ENCODE peak calls at places on chromosome 22, in five cellular contexts. Z, H, F, V and N are unnamed samples.

GRCh38 chr22:30314918-30315317 is 11.8 kb downstream of the TBC1D10A start:
- DNase-seq in Z (no peak), H (no peak), F (no peak), V (no peak), N (no peak)

GRCh38 chr22:27692243-27692642 is 109.3 kb downstream of the MN1 start:
- DNase-seq in Z (no peak), H (no peak), F (no peak), V (no peak), N (no peak)

GRCh38 chr22:20664594-20664959 is 109.3 kb upstream of the SERPIND1 start:
- DNase-seq in Z (no peak), H (no peak), F (no peak), V (no peak), N (no peak)

GRCh38 chr22:23313791-23314567 is 133.7 kb downstream of the BCR start:
- DNase-seq in Z (no peak), H (peak; percentile 40), F (no peak), V (no peak), N (no peak)

GRCh38 chr22:50118557-50119168 is 28.9 kb downstream of the MOV10L1 start:
- DNase-seq in Z (no peak), H (no peak), F (no peak), V (no peak), N (no peak)

GRCh38 chr22:36449776-36450175 is 31.7 kb downstream of the TXN2 start:
- DNase-seq in Z (no peak), H (no peak), F (no peak), V (no peak), N (no peak)

GRCh38 chr22:48397531-48398180 is 1430.0 kb downstream of the BRD1 start:
- DNase-seq in Z (no peak), H (no peak), F (no peak), V (no peak), N (no peak)

GRCh38 chr22:33766056-33766455 is 154.2 kb downstream of the LARGE1 start:
- DNase-seq in Z (no peak), H (no peak), F (no peak), V (no peak), N (no peak)

GRCh38 chr22:31488988-31489617 is 539 bp downstream of the EIF4ENIF1 start:
- DNase-seq in Z (peak; percentile 36), H (no peak), F (peak; percentile 75), V (peak; percentile 32), N (no peak)

GRCh38 chr22:36367066-36367465 is 20.7 kb downstream of the MYH9 start:
- DNase-seq in Z (no peak), H (no peak), F (no peak), V (no peak), N (no peak)

GRCh38 chr22:17430298-17430900 is 61.1 kb downstream of the CECR2 start:
- DNase-seq in Z (no peak), H (no peak), F (no peak), V (peak; percentile 32), N (no peak)

GRCh38 chr22:23564276-23564675 is 15.8 kb downstream of the IGLL1 start:
- DNase-seq in Z (no peak), H (no peak), F (no peak), V (no peak), N (no peak)

GRCh38 chr22:39825661-39826102 is 67.9 kb downstream of the ENTHD1 start:
- DNase-seq in Z (no peak), H (no peak), F (no peak), V (no peak), N (no peak)

GRCh38 chr22:50627914-50628542 is at the start of gene ARSA:
- DNase-seq in Z (peak; percentile 85), H (peak; percentile 86), F (peak; percentile 88), V (peak; percentile 87), N (peak; percentile 61)

GRCh38 chr22:42697542-42698013 is 23.1 kb downstream of the A4GALT start:
- DNase-seq in Z (peak; percentile 91), H (no peak), F (no peak), V (peak; percentile 93), N (no peak)

GRCh38 chr22:32622004-32622761 is 147.6 kb downstream of the FBXO7 start:
- DNase-seq in Z (peak; percentile 62), H (no peak), F (no peak), V (peak; percentile 76), N (peak; percentile 51)

GRCh38 chr22:31284241-31284745 is 8.0 kb downstream of the PIK3IP1 start:
- DNase-seq in Z (no peak), H (no peak), F (no peak), V (no peak), N (no peak)

GRCh38 chr22:43993072-43993760 is 30.9 kb upstream of the PARVB start:
- DNase-seq in Z (peak; percentile 45), H (no peak), F (peak; percentile 67), V (peak; percentile 38), N (peak; percentile 60)

GRCh38 chr22:24176040-24176439 is 5.2 kb upstream of the SUSD2 start:
- DNase-seq in Z (no peak), H (no peak), F (no peak), V (no peak), N (no peak)

GRCh38 chr22:37556750-37557149 is 3.5 kb upstream of the CDC42EP1 start:
- DNase-seq in Z (no peak), H (no peak), F (no peak), V (no peak), N (no peak)

GRCh38 chr22:29722151-29722550 is 2.3 kb downstream of the CABP7 start:
- DNase-seq in Z (no peak), H (no peak), F (no peak), V (no peak), N (no peak)

GRCh38 chr22:38196791-38197429 is 4.9 kb upstream of the MAFF start:
- DNase-seq in Z (no peak), H (no peak), F (no peak), V (no peak), N (no peak)

GRCh38 chr22:44037519-44038370 is 13.6 kb downstream of the PARVB start:
- DNase-seq in Z (no peak), H (no peak), F (no peak), V (peak; percentile 46), N (no peak)

GRCh38 chr22:37237371-37238268 is 6.4 kb downstream of the RAC2 start:
- DNase-seq in Z (no peak), H (no peak), F (no peak), V (no peak), N (no peak)

GRCh38 chr22:33539202-33539901 is 380.9 kb downstream of the LARGE1 start:
- DNase-seq in Z (no peak), H (no peak), F (no peak), V (no peak), N (no peak)

GRCh38 chr22:40007826-40008710 is 13.3 kb downstream of the FAM83F start:
- DNase-seq in Z (no peak), H (no peak), F (no peak), V (no peak), N (no peak)

GRCh38 chr22:30004689-30005088 is 75.6 kb upstream of the HORMAD2 start:
- DNase-seq in Z (no peak), H (no peak), F (no peak), V (no peak), N (no peak)

GRCh38 chr22:20013382-20013871 is 3.2 kb downstream of the ARVCF start:
- DNase-seq in Z (peak; percentile 68), H (no peak), F (peak; percentile 66), V (peak; percentile 65), N (peak; percentile 37)

GRCh38 chr22:19404676-19405075 is 26.9 kb downstream of the HIRA start:
- DNase-seq in Z (no peak), H (no peak), F (no peak), V (no peak), N (no peak)

GRCh38 chr22:22168941-22169867 is 75.4 kb upstream of the VPREB1 start:
- DNase-seq in Z (no peak), H (no peak), F (no peak), V (no peak), N (no peak)
- H3K27me3 ChIP-seq in Z (peaks cover 78% of the 10 kb centered on the region), H (no peaks in the 10 kb centered on the region), F (no peaks in the 10 kb centered on the region), V (no peaks in the 10 kb centered on the region), N (no peaks in the 10 kb centered on the region)

GRCh38 chr22:46905415-46905814 is 143.0 kb downstream of the TBC1D22A start:
- DNase-seq in Z (no peak), H (no peak), F (no peak), V (no peak), N (no peak)
- H3K36me3 ChIP-seq in Z (peaks cover 12% of the 10 kb centered on the region), H (no peaks in the 10 kb centered on the region), F (no peaks in the 10 kb centered on the region), V (peaks cover 6% of the 10 kb centered on the region), N (peaks cover 21% of the 10 kb centered on the region)

GRCh38 chr22:41203118-41203517 is 2.0 kb upstream of the L3MBTL2 start:
- DNase-seq in Z (no peak), H (no peak), F (no peak), V (no peak), N (no peak)

GRCh38 chr22:41193829-41194228 is 11.3 kb upstream of the L3MBTL2 start:
- DNase-seq in Z (no peak), H (no peak), F (no peak), V (no peak), N (no peak)

GRCh38 chr22:41197046-41197807 is 7.9 kb upstream of the L3MBTL2 start:
- DNase-seq in Z (peak; percentile 87), H (peak; percentile 71), F (peak; percentile 92), V (peak; percentile 87), N (peak; percentile 68)

GRCh38 chr22:41201146-41201545 is 4.0 kb upstream of the L3MBTL2 start:
- DNase-seq in Z (no peak), H (no peak), F (no peak), V (no peak), N (no peak)

DNA sequence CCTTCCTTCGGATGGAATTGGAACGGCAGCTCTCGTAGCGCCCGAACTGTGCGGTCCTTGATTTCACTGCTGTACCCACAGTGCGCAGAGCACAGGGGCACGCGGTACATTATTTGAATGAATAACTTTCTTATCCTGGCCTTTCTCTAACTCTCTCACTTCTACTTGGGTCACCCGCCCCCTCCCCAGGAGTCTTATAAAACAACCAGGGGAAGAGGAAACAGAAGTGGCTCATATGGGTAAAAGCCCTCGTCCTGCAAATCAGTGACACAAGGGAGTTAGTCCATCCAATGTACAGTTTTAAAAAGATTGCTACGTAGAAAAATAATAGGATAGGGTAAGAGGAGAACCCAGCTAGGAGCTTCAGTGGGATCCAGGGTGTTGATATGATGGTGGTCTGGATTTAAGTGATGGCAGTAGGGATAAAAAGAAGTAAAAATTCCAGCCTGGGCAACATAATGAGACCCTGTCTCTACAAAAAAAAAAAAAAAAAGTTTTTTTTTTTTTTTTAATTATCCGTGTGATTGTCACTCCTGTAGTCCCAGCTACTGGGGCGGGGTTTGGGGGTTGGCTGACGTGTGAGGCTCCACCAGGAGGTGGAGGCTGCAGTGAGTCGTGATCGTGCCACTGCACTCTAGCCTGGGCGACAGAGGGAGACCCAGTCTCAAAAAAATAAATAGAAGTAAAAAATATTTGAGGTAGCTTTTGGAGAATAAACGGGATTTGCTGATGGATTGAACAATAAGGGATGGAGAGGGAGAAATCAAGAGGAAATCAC is 7.1 kb upstream of the L3MBTL2 start:
- DNase-seq in Z (peak; percentile 52), H (no peak), F (no peak), V (peak; percentile 32), N (no peak)
- H3K27me3 ChIP-seq in Z (no peaks in the 10 kb centered on the region), H (no peaks in the 10 kb centered on the region), F (no peaks in the 10 kb centered on the region), V (no peaks in the 10 kb centered on the region), N (no peaks in the 10 kb centered on the region)

DNA sequence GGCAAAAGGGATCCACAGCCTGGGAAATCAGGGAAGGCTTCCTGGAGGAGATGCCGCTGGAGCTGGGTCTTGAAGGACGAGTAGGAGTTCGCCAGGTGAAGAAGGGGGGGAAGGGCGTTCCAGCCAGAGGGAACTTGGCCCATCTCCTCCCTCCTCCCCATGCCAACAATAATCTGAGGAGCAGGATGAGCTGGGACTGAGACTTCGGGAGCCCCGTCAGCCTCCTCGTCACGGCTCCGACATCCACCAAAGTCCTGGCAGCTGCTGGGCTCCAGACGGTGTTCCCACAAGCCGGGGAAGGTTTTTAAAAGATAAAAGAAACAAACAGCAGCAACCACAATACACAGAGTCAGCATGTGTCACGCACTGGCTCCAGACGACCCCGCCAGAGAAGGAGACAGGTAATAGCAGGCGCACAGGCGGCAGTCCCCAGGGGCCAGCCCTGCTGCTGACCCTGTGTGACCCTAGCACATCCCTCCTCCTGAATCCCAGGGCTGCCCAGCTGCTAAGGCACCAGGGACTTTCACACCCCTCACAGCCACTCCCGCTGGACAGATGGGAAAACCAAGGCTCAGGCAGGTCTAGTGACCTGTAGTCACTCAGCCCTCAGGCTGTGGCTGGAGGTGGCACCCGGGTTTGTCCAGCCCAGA is 37.3 kb downstream of the NUP50 start:
- DNase-seq in Z (no peak), H (no peak), F (no peak), V (no peak), N (no peak)
- H3K36me3 ChIP-seq in Z (peaks cover 67% of the 10 kb centered on the region), H (no peaks in the 10 kb centered on the region), F (peaks cover 6% of the 10 kb centered on the region), V (peaks cover 81% of the 10 kb centered on the region), N (no peaks in the 10 kb centered on the region)